ENCODE peak calls at places on chromosomes 11 and 22, in ten cellular contexts. W is AG09319; I is suprapubic skin; B is nephron progenitor cell; H is Peyer's patch; F is tibial nerve; D is CD8-positive, alpha-beta T cell; U is lung; X is dorsolateral prefrontal cortex; T is AG09309. Q is an unnamed sample.
A peak's percentile ranks its signal among the peaks of the same experiment; 100 is the strongest.

GRCh38 chr22:42643632-42644421 is 3.4 kb upstream of the ATP5MGL start:
- DNase-seq in W (no peak), H (no peak), T (no peak), B (no peak), I (no peak), F (no peak), D (no peak), U (no peak), X (no peak), Q (no peak)

GRCh38 chr11:31981457-31981856 is 109.4 kb upstream of the RCN1 start:
- DNase-seq in U (no peak), B (no peak), X (no peak), I (no peak), H (no peak), T (no peak), F (no peak), W (no peak), D (no peak), Q (no peak)

GRCh38 chr11:70526116-70527045 is 128.1 kb downstream of the CTTN start:
- DNase-seq in X (no peak), D (no peak), T (no peak), B (no peak), F (no peak), H (no peak), W (no peak), I (no peak), U (peak; percentile 68), Q (no peak)

GRCh38 chr22:22201185-22201924 is 43.2 kb upstream of the VPREB1 start:
- DNase-seq in X (no peak), T (no peak), I (no peak), W (no peak), F (no peak), H (peak; percentile 75), D (peak; percentile 59), U (no peak), B (no peak), Q (no peak)

GRCh38 chr11:65637794-65638317 is at the start of gene SIPA1:
- DNase-seq in U (peak; percentile 70), F (no peak), X (peak; percentile 45), W (peak; percentile 46), H (peak; percentile 75), T (peak; percentile 56), D (peak; percentile 76), B (peak; percentile 92), I (no peak), Q (peak; percentile 95)

GRCh38 chr11:111019931-111020381 is 225.6 kb upstream of the POU2AF2 start:
- DNase-seq in T (no peak), U (no peak), X (no peak), I (no peak), B (no peak), D (no peak), W (no peak), F (no peak), H (no peak), Q (no peak)

GRCh38 chr11:5684627-5685362 is at the start of gene TRIM5:
- DNase-seq in W (peak; percentile 90), F (peak; percentile 92), B (peak; percentile 73), U (peak; percentile 89), T (peak; percentile 95), D (peak; percentile 72), X (no peak), I (peak; percentile 93), H (peak; percentile 91), Q (peak; percentile 91)

GRCh38 chr11:99960536-99960935 is 726.6 kb upstream of the ARHGAP42 start:
- DNase-seq in U (no peak), D (no peak), W (no peak), H (no peak), B (no peak), I (no peak), X (no peak), T (no peak), F (no peak), Q (no peak)

GRCh38 chr11:33399421-33399820 is 142.2 kb downstream of the HIPK3 start:
- DNase-seq in X (no peak), H (no peak), B (no peak), F (no peak), U (no peak), D (no peak), T (no peak), W (no peak), I (no peak), Q (peak; percentile 54)
- TF ChIP-seq CTCF in X (no peak), H (no peak), B (no peak), F (no peak), U (no peak), D (no peak), T (no peak), W (no peak), I (no peak), Q (no peak)

GRCh38 chr22:49262167-49262566 is 565.5 kb downstream of the BRD1 start:
- DNase-seq in W (no peak), U (no peak), F (no peak), X (no peak), B (no peak), I (no peak), H (no peak), T (no peak), D (no peak), Q (peak; percentile 79)

GRCh38 chr22:49266561-49267519 is 560.8 kb downstream of the BRD1 start:
- DNase-seq in B (no peak), H (no peak), W (no peak), T (no peak), I (no peak), D (no peak), U (no peak), F (no peak), X (no peak), Q (peak; percentile 82)

GRCh38 chr22:49261616-49262015 is 566.1 kb downstream of the BRD1 start:
- DNase-seq in B (no peak), D (no peak), W (no peak), I (peak; percentile 50), U (no peak), H (no peak), X (no peak), T (no peak), F (no peak), Q (peak; percentile 80)

GRCh38 chr22:49263101-49263500 is 564.6 kb downstream of the BRD1 start:
- DNase-seq in W (no peak), H (no peak), F (no peak), U (no peak), B (no peak), T (no peak), X (no peak), I (no peak), D (no peak), Q (peak; percentile 63)

DNA sequence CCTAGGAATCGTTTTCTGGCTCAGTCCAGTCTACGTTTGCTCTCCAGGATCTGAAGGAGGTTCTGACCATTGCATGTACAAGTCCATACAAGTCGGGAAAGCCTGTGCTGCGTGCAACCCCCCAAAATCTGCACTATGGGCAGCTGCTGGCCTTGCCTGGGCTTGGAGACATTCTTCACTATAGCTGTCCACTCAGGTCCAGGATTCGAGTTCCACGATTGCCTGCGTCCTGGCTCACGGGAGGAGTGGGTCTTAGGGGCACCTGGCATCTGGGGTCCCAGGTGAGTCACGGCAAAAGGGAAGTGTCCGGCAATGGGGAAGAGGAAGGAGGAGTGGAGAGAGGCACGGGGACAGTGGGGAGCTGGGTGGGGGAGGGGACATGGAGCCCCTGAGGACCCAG is 563.0 kb downstream of the BRD1 start:
- DNase-seq in I (no peak), X (no peak), H (no peak), T (no peak), F (no peak), B (no peak), U (no peak), W (no peak), D (no peak), Q (peak; percentile 73)
- TF ChIP-seq CTCF in I (no peak), X (no peak), H (no peak), T (no peak), F (no peak), B (no peak), U (no peak), W (no peak), D (no peak), Q (no peak)

DNA sequence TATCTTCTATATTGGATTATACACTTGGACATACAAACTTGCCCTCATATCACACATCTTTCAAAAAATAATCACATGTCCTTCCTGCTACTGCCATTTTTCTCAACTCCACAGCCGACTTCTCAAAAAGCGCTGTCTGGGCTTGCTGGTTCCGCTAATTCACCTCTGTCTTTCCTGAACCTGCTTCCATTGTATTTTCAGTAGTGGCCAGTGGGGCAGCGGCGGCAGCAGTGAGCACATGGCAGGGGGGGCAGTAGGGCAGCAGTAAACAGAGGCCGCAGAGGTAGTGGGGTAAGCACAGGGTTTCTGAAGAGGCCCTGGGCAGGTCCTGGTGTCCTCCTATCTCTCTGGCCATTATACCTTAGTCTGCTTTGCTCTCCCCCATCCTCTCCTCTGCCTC is 126.3 kb downstream of the RRAS2 start:
- DNase-seq in X (no peak), T (no peak), D (no peak), F (no peak), U (no peak), B (no peak), H (no peak), W (no peak), I (no peak), Q (no peak)
- TF ChIP-seq CTCF in X (no peak), T (peak; percentile 33), D (no peak), F (no peak), U (no peak), B (peak; percentile 23), H (no peak), W (no peak), I (no peak), Q (peak; percentile 30)

GRCh38 chr11:73760066-73760679 is 701 bp downstream of the RAB6A start:
- DNase-seq in D (no peak), I (peak; percentile 87), B (peak; percentile 44), T (no peak), F (peak; percentile 22), W (no peak), H (no peak), X (no peak), U (peak; percentile 63), Q (no peak)

GRCh38 chr11:73760680-73761402 is at the start of gene RAB6A:
- DNase-seq in I (peak; percentile 100), B (peak; percentile 99), D (peak; percentile 99), H (peak; percentile 100), X (peak; percentile 99), T (peak; percentile 99), F (peak; percentile 99), U (peak; percentile 100), W (peak; percentile 99), Q (peak; percentile 100)

GRCh38 chr11:73758451-73758850 is 2.4 kb downstream of the RAB6A start:
- DNase-seq in W (no peak), T (no peak), D (no peak), H (no peak), F (no peak), U (no peak), B (no peak), I (no peak), X (no peak), Q (no peak)

GRCh38 chr11:73761403-73761945 is 600 bp upstream of the RAB6A start:
- DNase-seq in B (no peak), W (no peak), D (no peak), I (no peak), U (no peak), X (no peak), H (no peak), F (no peak), T (no peak), Q (no peak)

DNA sequence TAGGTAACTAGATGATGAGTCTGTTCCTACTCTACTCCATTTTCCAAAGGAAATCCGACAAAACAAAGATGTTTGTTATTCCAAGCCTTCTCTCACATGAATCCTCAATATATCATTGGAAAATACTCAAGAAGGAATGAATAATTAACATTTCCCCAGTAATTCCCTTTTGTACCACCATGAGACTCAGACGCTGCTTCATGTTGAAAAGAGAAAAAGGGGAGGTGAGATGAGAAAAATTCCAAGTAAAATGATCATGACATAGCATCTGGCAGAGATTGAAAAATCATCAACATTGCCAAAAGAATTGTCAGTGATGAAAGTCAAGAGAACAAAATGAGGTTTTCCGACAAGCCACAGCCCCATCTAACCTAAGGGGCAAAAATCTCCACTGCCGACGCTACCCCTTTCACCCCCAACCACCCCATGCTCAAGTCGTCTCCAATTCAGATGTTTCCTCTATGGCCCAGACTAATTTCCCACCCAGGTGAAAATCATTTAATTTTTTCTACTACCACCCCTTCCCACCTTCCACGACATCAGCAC is 1.3 kb downstream of the RAB6A start:
- DNase-seq in X (no peak), D (no peak), F (no peak), W (no peak), T (no peak), U (no peak), H (no peak), I (no peak), B (no peak), Q (no peak)
- TF ChIP-seq CTCF in X (no peak), D (no peak), F (no peak), W (peak; percentile 19), T (peak; percentile 41), U (no peak), H (peak; percentile 21), I (peak; percentile 1), B (no peak), Q (peak; percentile 18)